ENCODE peak calls at places on chromosomes 2 and 18, in eight cellular contexts. U is esophagus muscularis mucosa, S is dorsolateral prefrontal cortex, G is upper lobe of right lung, W is PC-9, T is BJ, I is endodermal cell, N is ovary. V is an unnamed sample.

GRCh38 chr18:37674570-37674969 is 109.0 kb upstream of the CELF4 start:
- DNase-seq in S (no peak), T (no peak), G (no peak), U (no peak), N (no peak), W (no peak), I (no peak), V (peak)

GRCh38 chr2:134667541-134667940 is 51.3 kb downstream of the TMEM163 start:
- DNase-seq in G (no peak), U (no peak), I (no peak), S (no peak), T (no peak), N (no peak), W (no peak), V (no peak)

GRCh38 chr2:132497591-132497990 is 81.0 kb downstream of the GPR39 start:
- DNase-seq in N (no peak), T (no peak), S (no peak), I (no peak), U (no peak), G (no peak), W (no peak), V (no peak)

GRCh38 chr2:240393831-240394410 is 41.5 kb upstream of the GPC1 start:
- DNase-seq in U (no peak), W (no peak), S (no peak), G (peak), I (peak), N (peak), T (no peak), V (no peak)

GRCh38 chr2:127985735-127986134 is 42.1 kb downstream of the SAP130 start:
- DNase-seq in W (no peak), U (no peak), G (no peak), S (no peak), I (no peak), T (no peak), N (no peak), V (no peak)

GRCh38 chr18:57220485-57220884 is 73.6 kb downstream of the BOD1L2 start:
- DNase-seq in U (no peak), S (no peak), T (no peak), G (no peak), W (no peak), N (no peak), I (no peak), V (no peak)

GRCh38 chr2:30511122-30512083 is 64.4 kb downstream of the LCLAT1 start:
- DNase-seq in I (no peak), T (peak), S (no peak), U (no peak), W (peak), G (no peak), N (peak), V (peak)

GRCh38 chr18:57497372-57498294 is 62.5 kb downstream of the ONECUT2 start:
- DNase-seq in U (no peak), N (no peak), T (no peak), I (no peak), W (no peak), G (no peak), S (no peak), V (peak)

GRCh38 chr2:109031481-109032228 is 42.6 kb upstream of the EDAR start:
- DNase-seq in G (peak), T (no peak), N (peak), U (no peak), S (no peak), W (peak), I (peak), V (peak)

GRCh38 chr2:206962966-206963365 is 23.6 kb downstream of the CPO start:
- DNase-seq in S (no peak), N (no peak), I (no peak), W (no peak), T (no peak), G (no peak), U (peak), V (no peak)

GRCh38 chr2:74017181-74017580 is 32.5 kb downstream of the TET3 start:
- DNase-seq in S (no peak), N (no peak), G (no peak), U (no peak), T (no peak), I (no peak), W (no peak), V (no peak)

GRCh38 chr2:240433973-240434727 is 1.3 kb upstream of the GPC1 start:
- DNase-seq in U (no peak), W (peak), T (peak), I (no peak), N (peak), G (peak), S (peak), V (peak)

GRCh38 chr2:219595250-219595649 is 2.4 kb upstream of the STK11IP start:
- DNase-seq in N (peak), W (no peak), G (no peak), I (peak), T (no peak), S (no peak), U (no peak), V (peak)

GRCh38 chr18:42412281-42412680 is 457.2 kb downstream of the PIK3C3 start:
- DNase-seq in T (no peak), G (no peak), N (no peak), U (no peak), S (no peak), W (no peak), I (no peak), V (peak)

GRCh38 chr2:98551316-98551715 is 57.0 kb downstream of the COA5 start:
- DNase-seq in N (no peak), G (no peak), I (no peak), U (no peak), T (no peak), W (no peak), S (no peak), V (no peak)

GRCh38 chr2:231382116-231382515 is 13.4 kb upstream of the B3GNT7 start:
- DNase-seq in W (no peak), U (no peak), T (no peak), I (no peak), N (no peak), S (no peak), G (no peak), V (no peak)
- TF ChIP-seq CTCF in W (no peak), U (no peak), T (no peak), I (peak), N (no peak), S (no peak), G (no peak), V (no peak)

GRCh38 chr2:172099472-172100079 is 3.1 kb downstream of the DLX2 start:
- DNase-seq in T (no peak), S (no peak), N (no peak), G (no peak), U (no peak), W (no peak), I (no peak), V (no peak)

GRCh38 chr2:172098287-172098649 is 4.4 kb downstream of the DLX2 start:
- DNase-seq in G (no peak), N (no peak), U (no peak), W (no peak), T (no peak), S (no peak), I (peak), V (no peak)

GRCh38 chr2:172097557-172098131 is 5.1 kb downstream of the DLX2 start:
- DNase-seq in N (no peak), I (no peak), S (no peak), T (no peak), U (no peak), W (no peak), G (no peak), V (no peak)

GRCh38 chr2:172100080-172101007 is 2.4 kb downstream of the DLX2 start:
- DNase-seq in S (no peak), N (no peak), W (peak), G (no peak), T (no peak), I (peak), U (peak), V (no peak)

DNA sequence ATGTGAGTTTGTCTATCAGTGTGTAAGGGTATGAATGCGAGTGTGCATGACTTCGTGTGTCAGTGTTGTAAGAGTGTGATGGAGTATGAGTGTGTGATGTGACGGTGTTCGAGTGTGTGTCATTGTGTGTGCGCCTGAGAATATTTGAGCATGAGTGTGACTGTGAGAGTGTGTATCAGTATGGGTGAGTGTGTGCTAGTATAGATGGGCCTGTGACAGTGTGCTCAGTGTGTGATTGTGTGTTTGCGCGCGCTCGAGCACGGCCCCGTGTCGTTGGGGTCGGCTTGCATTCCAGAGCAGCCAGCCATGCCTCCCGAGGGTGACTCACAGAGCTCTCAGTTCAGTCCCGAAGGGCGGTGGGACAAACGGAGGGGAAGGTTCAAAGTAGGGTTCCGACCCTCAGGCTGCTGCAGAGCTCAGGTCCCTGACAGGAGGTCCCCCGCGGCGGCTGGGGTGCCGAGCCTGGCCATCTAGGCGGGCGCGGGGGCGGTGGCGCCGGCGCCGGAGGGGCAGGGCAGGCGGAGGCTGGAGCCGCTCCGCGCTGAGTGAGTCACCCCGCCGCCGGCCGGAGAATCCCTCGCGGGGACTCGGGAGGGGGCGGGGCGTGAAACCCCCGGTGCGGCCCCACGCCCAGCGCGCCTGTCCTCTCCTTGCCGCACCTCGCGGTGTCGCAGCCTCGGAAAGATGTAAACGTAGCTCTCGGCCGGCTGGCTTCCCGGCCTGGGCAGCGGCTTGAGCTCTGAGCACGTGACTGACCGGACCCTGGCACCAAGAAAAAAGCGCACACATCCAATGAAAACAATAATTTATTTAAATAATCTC is 3.8 kb downstream of the DLX2 start:
- DNase-seq in T (no peak), W (peak), I (peak), G (no peak), U (peak), S (no peak), N (peak), V (peak)
- H3K4me3 ChIP-seq in T (peak), W (peak), I (no peak), G (peak), U (peak), S (peak), N (peak), V (peak)

GRCh38 chr2:175864131-175864728 is 137.8 kb downstream of the LNPK start:
- DNase-seq in G (no peak), S (no peak), W (no peak), N (no peak), U (peak), I (no peak), T (no peak), V (no peak)
- TF ChIP-seq CTCF in G (no peak), S (no peak), W (no peak), N (no peak), U (no peak), I (peak), T (peak), V (no peak)

DNA sequence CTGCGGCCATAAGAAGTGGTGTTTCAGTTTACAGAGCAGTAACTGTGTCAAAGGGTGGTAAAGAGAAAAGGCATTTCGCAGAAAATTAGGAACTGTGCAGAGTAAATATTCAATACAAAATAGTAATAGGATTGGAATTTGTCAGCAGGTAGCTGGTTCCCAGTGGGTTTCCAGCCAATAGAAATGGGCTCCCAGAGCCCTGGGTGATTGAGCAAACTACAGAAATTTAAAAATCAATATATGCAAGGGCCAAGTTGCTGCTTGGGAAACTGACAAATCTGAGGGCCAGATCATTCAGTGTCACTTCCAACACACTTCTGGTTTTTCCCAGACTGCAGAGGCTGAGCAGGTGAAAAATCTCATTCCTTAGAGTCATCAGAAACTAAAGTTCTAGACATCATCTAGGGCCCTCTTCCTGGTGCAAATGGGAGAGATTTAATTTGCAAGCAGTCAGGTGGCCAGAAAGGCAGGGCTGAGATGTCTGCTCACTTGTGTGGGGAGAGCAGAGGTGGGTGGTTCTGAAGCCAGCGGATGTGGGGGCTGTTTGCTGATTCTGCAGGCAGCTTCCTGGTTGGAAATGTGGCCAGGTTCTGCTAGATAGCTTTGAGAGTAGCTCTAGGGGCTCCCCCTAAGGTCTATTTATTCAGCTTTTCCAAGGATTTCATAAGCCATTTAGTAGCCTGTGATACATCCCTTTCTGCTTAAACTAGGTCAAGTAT is 182.4 kb downstream of the NCK2 start:
- DNase-seq in I (no peak), N (no peak), U (no peak), W (no peak), G (no peak), S (peak), T (no peak), V (no peak)
- H3K4me3 ChIP-seq in I (no peak), N (no peak), U (no peak), W (no peak), G (no peak), S (no peak), T (no peak), V (no peak)

GRCh38 chr2:155310589-155310988 is 612.1 kb downstream of the KCNJ3 start:
- DNase-seq in S (no peak), U (no peak), T (no peak), G (no peak), W (no peak), I (no peak), N (no peak), V (peak)
- TF ChIP-seq CTCF in S (peak), U (peak), T (peak), G (peak), W (peak), I (peak), N (no peak), V (peak)

DNA sequence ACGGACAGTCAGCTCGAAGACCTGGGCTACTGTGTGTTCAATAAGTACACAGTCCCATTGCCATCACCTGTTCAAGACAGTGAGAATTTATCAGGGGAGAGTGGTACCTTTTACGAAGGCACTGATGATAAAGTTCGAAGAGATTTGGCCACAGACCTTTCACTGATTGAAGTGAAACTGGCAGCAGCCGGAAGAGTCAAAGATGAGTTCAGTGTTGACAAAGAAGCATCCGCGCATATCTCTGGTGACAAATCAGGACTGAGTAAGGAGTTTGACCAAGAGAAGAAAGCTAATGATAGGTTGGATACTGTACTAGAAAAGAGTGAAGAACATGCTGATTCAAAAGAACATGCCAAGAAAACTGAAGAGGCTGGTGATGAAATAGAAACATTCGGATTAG is 76.9 kb upstream of the UNC80 start:
- DNase-seq in N (no peak), S (no peak), W (no peak), U (no peak), G (no peak), I (no peak), T (no peak), V (no peak)
- H3K4me3 ChIP-seq in N (no peak), S (no peak), W (no peak), U (no peak), G (no peak), I (no peak), T (no peak), V (no peak)

V was measured in fibroblast of pulmonary artery.